ENCODE peak calls at places on chromosomes 1 and 21, in five cellular contexts. A is MCF 10A, K is HEK293T, T is NCI-H2107, W is esophagus muscularis mucosa. D is an unnamed sample.

GRCh38 chr1:26459573-26460031 is 12.6 kb upstream of the HMGN2 start:
- DNase-seq in A (no peak), K (no peak), T (peak), W (no peak), D (no peak)

GRCh38 chr21:14712121-14712520 is 166.0 kb upstream of the SAMSN1 start:
- DNase-seq in A (peak), K (no peak), T (no peak), W (no peak), D (peak)

GRCh38 chr1:89630046-89630445 is 2.9 kb upstream of the LRRC8C start:
- DNase-seq in A (no peak), K (no peak), T (no peak), W (no peak), D (no peak)

GRCh38 chr1:176754663-176755062 is 291.7 kb downstream of the PAPPA2 start:
- DNase-seq in A (no peak), K (no peak), T (no peak), W (no peak), D (no peak)

GRCh38 chr1:230319014-230319747 is 107.0 kb downstream of the PGBD5 start:
- DNase-seq in A (no peak), K (no peak), T (no peak), W (no peak), D (no peak)

GRCh38 chr1:74937176-74937575 is 197.0 kb upstream of the LHX8 start:
- DNase-seq in A (peak), K (no peak), T (no peak), W (no peak), D (no peak)

GRCh38 chr21:36171741-36172331 is 15.2 kb downstream of the DOP1B start:
- DNase-seq in A (no peak), K (no peak), T (no peak), W (no peak), D (no peak)

GRCh38 chr1:1005774-1006304 is 5.9 kb upstream of the HES4 start:
- DNase-seq in A (no peak), K (no peak), T (no peak), W (no peak), D (no peak)

GRCh38 chr1:91523462-91523861 is 22.8 kb downstream of the CDC7 start:
- DNase-seq in A (no peak), K (no peak), T (no peak), W (no peak), D (no peak)

GRCh38 chr1:204572923-204573562 is 56.8 kb downstream of the MDM4 start:
- DNase-seq in A (no peak), K (no peak), T (no peak), W (no peak), D (no peak)

GRCh38 chr1:154219511-154219910 is 1.2 kb upstream of the UBAP2L start:
- DNase-seq in A (peak), K (no peak), T (no peak), W (no peak), D (no peak)

GRCh38 chr1:8373547-8374270 is 55.8 kb downstream of the SLC45A1 start:
- DNase-seq in A (peak), K (no peak), T (no peak), W (peak), D (peak)

GRCh38 chr1:118366296-118366695 is 181.3 kb upstream of the SPAG17 start:
- DNase-seq in A (no peak), K (no peak), T (no peak), W (no peak), D (peak)

GRCh38 chr1:234724517-234725176 is 114.7 kb upstream of the IRF2BP2 start:
- DNase-seq in A (no peak), K (peak), T (no peak), W (peak), D (no peak)

GRCh38 chr1:64838486-64838885 is 93.6 kb downstream of the RAVER2 start:
- DNase-seq in A (no peak), K (no peak), T (no peak), W (peak), D (peak)

GRCh38 chr1:44730741-44731512 is at the start of gene RNU5D-1:
- DNase-seq in A (peak), K (peak), T (peak), W (peak), D (peak)

GRCh38 chr1:154019940-154020339 is 29.4 kb downstream of the RPS27 start:
- DNase-seq in A (no peak), K (no peak), T (no peak), W (no peak), D (no peak)